ENCODE peak calls at places on chromosomes 2 and 18, in four cellular contexts. X is A549, I is K562, J is HepG2. Z is an unnamed sample.

GRCh38 chr18:13264091-13264777 is 45.7 kb downstream of the LDLRAD4 start:
- DNase-seq in X (no peak), J (no peak), I (no peak), Z (no peak)

GRCh38 chr2:9793156-9793917 is 49.9 kb upstream of the TAF1B start:
- DNase-seq in J (no peak), I (no peak), X (no peak), Z (no peak)

GRCh38 chr2:27127883-27128670 is 4.5 kb downstream of the ABHD1 start:
- DNase-seq in X (no peak), J (no peak), I (no peak), Z (no peak)

GRCh38 chr2:200136655-200137054 is 169.8 kb upstream of the SPATS2L start:
- DNase-seq in X (no peak), I (no peak), J (no peak), Z (peak)

GRCh38 chr18:69580107-69580506 is 179.4 kb downstream of the DOK6 start:
- DNase-seq in X (no peak), I (no peak), J (peak), Z (no peak)

GRCh38 chr2:226835796-226836547 is at the start of gene RHBDD1:
- DNase-seq in I (peak), J (peak), X (peak), Z (peak)

GRCh38 chr2:158968396-158969161 is at the start of gene TANC1:
- DNase-seq in I (peak), J (peak), X (peak), Z (peak)

GRCh38 chr18:26635466-26635865 is 87.1 kb upstream of the KCTD1 start:
- DNase-seq in I (no peak), X (no peak), J (no peak), Z (no peak)

GRCh38 chr18:50606609-50607008 is 46.7 kb downstream of the MAPK4 start:
- DNase-seq in J (no peak), I (no peak), X (no peak), Z (no peak)

GRCh38 chr2:174442546-174443510 is 44.0 kb downstream of the GPR155 start:
- DNase-seq in J (no peak), X (peak), I (no peak), Z (no peak)

GRCh38 chr2:198322275-198322674 is 517.9 kb downstream of the PLCL1 start:
- DNase-seq in J (no peak), I (no peak), X (no peak), Z (peak)

GRCh38 chr2:25243995-25244394 is 75.6 kb upstream of the POMC start:
- DNase-seq in X (no peak), I (no peak), J (no peak), Z (no peak)

GRCh38 chr2:31579996-31580320 is 780 bp downstream of the SRD5A2 start:
- DNase-seq in J (no peak), I (no peak), X (no peak), Z (no peak)

GRCh38 chr2:36461039-36461681 is 105.6 kb downstream of the CRIM1 start:
- DNase-seq in I (no peak), X (peak), J (peak), Z (no peak)

GRCh38 chr2:236352761-236353593 is 88.8 kb upstream of the ASB18 start:
- DNase-seq in X (peak), I (peak), J (no peak), Z (no peak)

GRCh38 chr2:129723277-129724020 is 256.0 kb upstream of the RAB6C start:
- DNase-seq in I (no peak), X (no peak), J (no peak), Z (no peak)

GRCh38 chr2:50856112-50856511 is 175.8 kb downstream of the NRXN1 start:
- DNase-seq in J (no peak), I (no peak), X (no peak), Z (no peak)

GRCh38 chr2:232568161-232568560 is 17.7 kb downstream of the EIF4E2 start:
- DNase-seq in J (no peak), X (peak), I (no peak), Z (no peak)

GRCh38 chr2:11309706-11310105 is 34.7 kb downstream of the ROCK2 start:
- DNase-seq in J (no peak), I (no peak), X (no peak), Z (no peak)

GRCh38 chr2:226760412-226761194 is 39.0 kb downstream of the IRS1 start:
- DNase-seq in I (no peak), X (peak), J (peak), Z (no peak)

GRCh38 chr18:48263913-48264506 is 145.2 kb downstream of the ZBTB7C start:
- DNase-seq in J (no peak), X (no peak), I (no peak), Z (no peak)

GRCh38 chr18:34918856-34919255 is 122.4 kb upstream of the MAPRE2 start:
- DNase-seq in J (peak), I (no peak), X (no peak), Z (no peak)

GRCh38 chr2:171160119-171160629 is 519 bp downstream of the TLK1 start:
- DNase-seq in J (peak), X (peak), I (peak), Z (peak)

GRCh38 chr2:102185347-102185746 is 1.5 kb upstream of the IL1RL2 start:
- DNase-seq in X (no peak), I (no peak), J (no peak), Z (no peak)

GRCh38 chr2:98664323-98664722 is 55.9 kb downstream of the UNC50 start:
- DNase-seq in I (no peak), X (no peak), J (no peak), Z (no peak)

GRCh38 chr2:182933629-182934028 is 67.2 kb upstream of the FRZB start:
- DNase-seq in I (no peak), X (no peak), J (no peak), Z (no peak)

GRCh38 chr2:150690870-150691269 is 203.4 kb upstream of the RND3 start:
- DNase-seq in J (no peak), X (no peak), I (no peak), Z (no peak)

GRCh38 chr2:211823886-211824479 is 714.6 kb downstream of the ERBB4 start:
- DNase-seq in I (no peak), J (no peak), X (no peak), Z (no peak)

GRCh38 chr2:88187038-88187676 is 17.0 kb downstream of the THNSL2 start:
- DNase-seq in J (peak), X (peak), I (peak), Z (peak)

GRCh38 chr2:138846216-138846821 is 66.1 kb upstream of the NXPH2 start:
- DNase-seq in X (peak), I (peak), J (peak), Z (no peak)

GRCh38 chr18:39624934-39625333 is 2059.3 kb upstream of the CELF4 start:
- DNase-seq in X (no peak), I (no peak), J (no peak), Z (no peak)

GRCh38 chr18:51429644-51430043 is 232.2 kb upstream of the MEX3C start:
- DNase-seq in J (no peak), I (no peak), X (no peak), Z (no peak)

GRCh38 chr2:158144914-158145625 is 43.4 kb downstream of the UPP2 start:
- DNase-seq in J (no peak), X (no peak), I (no peak), Z (peak)

GRCh38 chr18:50751490-50751889 is 68.3 kb downstream of the MRO start:
- DNase-seq in J (no peak), X (no peak), I (no peak), Z (no peak)

GRCh38 chr2:105405291-105405690 is 6.4 kb upstream of the FHL2 start:
- DNase-seq in I (no peak), J (no peak), X (no peak), Z (no peak)

GRCh38 chr2:28810384-28811285 is at the start of gene SPDYA:
- DNase-seq in J (no peak), X (peak), I (no peak), Z (peak)

GRCh38 chr2:188788621-188789020 is 185.6 kb upstream of the COL3A1 start:
- DNase-seq in I (no peak), J (no peak), X (no peak), Z (no peak)

GRCh38 chr2:235937526-235937925 is 230.7 kb downstream of the GBX2 start:
- DNase-seq in I (no peak), X (no peak), J (no peak), Z (no peak)

DNA sequence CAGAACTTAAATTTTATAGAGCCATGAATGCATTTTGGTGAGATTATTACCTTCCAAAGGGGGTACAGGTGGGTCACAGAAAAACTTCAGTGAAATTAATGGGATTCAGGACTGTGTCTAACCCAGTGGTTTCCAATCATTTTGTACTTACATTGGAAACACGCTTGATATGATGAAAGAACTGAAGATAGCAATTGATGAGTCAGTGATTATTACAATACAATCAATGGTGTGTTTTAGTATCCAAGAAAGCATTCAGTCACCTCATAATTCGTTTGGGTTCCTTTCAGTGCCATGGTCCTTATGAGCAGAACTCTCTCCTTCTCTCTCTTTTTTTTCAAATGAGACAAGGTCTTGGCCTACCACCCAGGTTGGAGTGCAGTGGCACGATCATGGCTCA is 66.5 kb upstream of the IGFBP5 start:
- DNase-seq in X (no peak), J (no peak), I (no peak), Z (no peak)
- TF ChIP-seq HMGXB4 in X (no peak), J (no peak), I (no peak), Z (no peak)

GRCh38 chr2:56985609-56986008 is 801.8 kb downstream of the CCDC85A start:
- DNase-seq in I (no peak), J (no peak), X (no peak), Z (no peak)

DNA sequence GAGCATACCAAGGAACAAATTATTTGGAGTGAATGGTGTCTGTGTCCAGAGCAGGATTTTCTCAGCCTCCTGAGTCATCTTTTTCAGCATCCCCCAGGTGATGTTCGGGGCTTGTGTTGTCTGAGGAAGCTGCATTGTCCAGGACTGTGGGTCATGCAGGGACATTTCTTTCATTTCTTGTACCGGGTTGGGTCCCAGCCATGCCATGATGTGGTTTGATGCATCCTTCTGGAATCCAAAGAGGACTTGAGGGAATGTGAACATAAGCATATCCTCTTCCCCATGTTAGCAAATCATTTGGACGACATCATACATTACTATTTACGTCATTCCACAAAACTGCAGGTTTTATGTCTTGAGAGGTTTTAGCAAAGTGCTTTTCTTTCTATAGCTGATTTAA is 797.8 kb downstream of the CCDC85A start:
- DNase-seq in X (no peak), I (no peak), J (no peak), Z (no peak)
- TF ChIP-seq HMGXB4 in X (no peak), I (no peak), J (no peak), Z (no peak)

GRCh38 chr2:239943991-239944441 is 81.1 kb downstream of the NDUFA10 start:
- DNase-seq in J (no peak), I (no peak), X (no peak), Z (no peak)
- TF ChIP-seq HMGXB4 in J (no peak), I (no peak), X (no peak), Z (no peak)

DNA sequence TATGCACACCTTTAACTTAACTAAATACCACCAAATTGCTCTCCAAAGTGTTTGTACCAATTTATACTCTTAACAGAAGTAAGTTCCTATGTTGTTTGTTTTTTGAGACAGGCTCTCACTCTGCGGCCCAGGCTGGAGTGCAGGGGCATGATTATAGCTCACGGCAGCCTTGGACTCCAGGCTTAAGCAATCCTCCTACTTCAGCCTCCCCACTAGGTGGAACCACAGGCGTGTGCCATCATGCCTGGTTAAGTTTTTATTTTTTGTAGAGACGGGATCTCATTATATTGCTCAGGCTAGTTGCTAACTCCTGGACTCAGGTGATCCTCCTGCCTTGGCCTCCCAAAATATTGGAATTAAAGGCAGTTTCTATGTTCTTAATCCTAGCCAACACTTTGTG is 13.1 kb upstream of the NAB1 start:
- DNase-seq in I (no peak), J (peak), X (no peak), Z (no peak)
- TF ChIP-seq HMGXB4 in I (no peak), J (no peak), X (no peak), Z (no peak)